ENCODE peak calls at places on chromosomes 7 and 10, in nine cellular contexts. One of them, this sample, is unnamed.

GRCh38 chr10:122323188-122323587 is 51.3 kb upstream of the PLEKHA1 start:
- DNase-seq in SJSA1: no peak
- DNase-seq in NCI-H1930: no peak
- DNase-seq in glutamatergic neuron: no peak
- DNase-seq in Calu3: no peak
- DNase-seq in NCI-H146: no peak
- DNase-seq in renal cortical epithelial cell: no peak
- DNase-seq in activated naive CD8-positive, alpha-beta T cell treated with anti-CD3 and anti-CD28 coated beads, Interleukin-2, amount 10 ng/mL, durations not matched to agents 7 days and 5 days: no peak
- DNase-seq in GM20000: no peak
- DNase-seq in this sample: no peak

GRCh38 chr7:96321041-96321669 is 743 bp downstream of the SLC25A13 start:
- DNase-seq in SJSA1: peak
- DNase-seq in NCI-H1930: peak
- DNase-seq in glutamatergic neuron: peak
- DNase-seq in Calu3: peak
- DNase-seq in NCI-H146: peak
- DNase-seq in renal cortical epithelial cell: peak
- DNase-seq in activated naive CD8-positive, alpha-beta T cell treated with anti-CD3 and anti-CD28 coated beads, Interleukin-2, amount 10 ng/mL, durations not matched to agents 7 days and 5 days: no peak
- DNase-seq in GM20000: peak
- DNase-seq in this sample: peak

GRCh38 chr7:108613147-108613948 is 43.7 kb downstream of the DNAJB9 start:
- DNase-seq in SJSA1: no peak
- DNase-seq in NCI-H1930: peak
- DNase-seq in glutamatergic neuron: no peak
- DNase-seq in Calu3: no peak
- DNase-seq in NCI-H146: peak
- DNase-seq in renal cortical epithelial cell: peak
- DNase-seq in activated naive CD8-positive, alpha-beta T cell treated with anti-CD3 and anti-CD28 coated beads, Interleukin-2, amount 10 ng/mL, durations not matched to agents 7 days and 5 days: no peak
- DNase-seq in GM20000: peak
- DNase-seq in this sample: no peak

GRCh38 chr10:6027929-6028328 is 34.2 kb downstream of the IL2RA start:
- DNase-seq in SJSA1: peak
- DNase-seq in NCI-H1930: no peak
- DNase-seq in glutamatergic neuron: no peak
- DNase-seq in Calu3: no peak
- DNase-seq in NCI-H146: no peak
- DNase-seq in renal cortical epithelial cell: no peak
- DNase-seq in activated naive CD8-positive, alpha-beta T cell treated with anti-CD3 and anti-CD28 coated beads, Interleukin-2, amount 10 ng/mL, durations not matched to agents 7 days and 5 days: no peak
- DNase-seq in GM20000: no peak
- DNase-seq in this sample: no peak

GRCh38 chr10:132899054-132899750 is 43.2 kb downstream of the CFAP46 start:
- DNase-seq in SJSA1: no peak
- DNase-seq in NCI-H1930: no peak
- DNase-seq in glutamatergic neuron: peak
- DNase-seq in Calu3: no peak
- DNase-seq in NCI-H146: no peak
- DNase-seq in renal cortical epithelial cell: no peak
- DNase-seq in activated naive CD8-positive, alpha-beta T cell treated with anti-CD3 and anti-CD28 coated beads, Interleukin-2, amount 10 ng/mL, durations not matched to agents 7 days and 5 days: peak
- DNase-seq in GM20000: no peak
- DNase-seq in this sample: no peak

GRCh38 chr7:45435846-45436245 is 138.3 kb upstream of the ADCY1 start:
- DNase-seq in SJSA1: no peak
- DNase-seq in NCI-H1930: no peak
- DNase-seq in glutamatergic neuron: no peak
- DNase-seq in Calu3: peak
- DNase-seq in NCI-H146: no peak
- DNase-seq in renal cortical epithelial cell: peak
- DNase-seq in activated naive CD8-positive, alpha-beta T cell treated with anti-CD3 and anti-CD28 coated beads, Interleukin-2, amount 10 ng/mL, durations not matched to agents 7 days and 5 days: no peak
- DNase-seq in GM20000: no peak
- DNase-seq in this sample: no peak

GRCh38 chr10:101897633-101898032 is 54.0 kb upstream of the KCNIP2 start:
- DNase-seq in SJSA1: no peak
- DNase-seq in NCI-H1930: no peak
- DNase-seq in glutamatergic neuron: no peak
- DNase-seq in Calu3: no peak
- DNase-seq in NCI-H146: no peak
- DNase-seq in renal cortical epithelial cell: peak
- DNase-seq in activated naive CD8-positive, alpha-beta T cell treated with anti-CD3 and anti-CD28 coated beads, Interleukin-2, amount 10 ng/mL, durations not matched to agents 7 days and 5 days: no peak
- DNase-seq in GM20000: no peak
- DNase-seq in this sample: no peak

GRCh38 chr7:503575-504111 is 16.0 kb downstream of the PDGFA start:
- DNase-seq in SJSA1: no peak
- DNase-seq in NCI-H1930: no peak
- DNase-seq in glutamatergic neuron: peak
- DNase-seq in Calu3: peak
- DNase-seq in NCI-H146: no peak
- DNase-seq in renal cortical epithelial cell: peak
- DNase-seq in activated naive CD8-positive, alpha-beta T cell treated with anti-CD3 and anti-CD28 coated beads, Interleukin-2, amount 10 ng/mL, durations not matched to agents 7 days and 5 days: no peak
- DNase-seq in GM20000: no peak
- DNase-seq in this sample: peak

GRCh38 chr10:13684252-13684791 is 97.6 kb downstream of the PRPF18 start:
- DNase-seq in SJSA1: peak
- DNase-seq in NCI-H1930: no peak
- DNase-seq in glutamatergic neuron: no peak
- DNase-seq in Calu3: no peak
- DNase-seq in NCI-H146: no peak
- DNase-seq in renal cortical epithelial cell: no peak
- DNase-seq in activated naive CD8-positive, alpha-beta T cell treated with anti-CD3 and anti-CD28 coated beads, Interleukin-2, amount 10 ng/mL, durations not matched to agents 7 days and 5 days: no peak
- DNase-seq in GM20000: no peak
- DNase-seq in this sample: peak

GRCh38 chr7:55020481-55020871 is 1.7 kb downstream of the EGFR start:
- DNase-seq in SJSA1: no peak
- DNase-seq in NCI-H1930: no peak
- DNase-seq in glutamatergic neuron: no peak
- DNase-seq in Calu3: peak
- DNase-seq in NCI-H146: no peak
- DNase-seq in renal cortical epithelial cell: peak
- DNase-seq in activated naive CD8-positive, alpha-beta T cell treated with anti-CD3 and anti-CD28 coated beads, Interleukin-2, amount 10 ng/mL, durations not matched to agents 7 days and 5 days: no peak
- DNase-seq in GM20000: no peak
- DNase-seq in this sample: peak

GRCh38 chr7:75072978-75073282 is 672 bp downstream of the RCC1L start:
- DNase-seq in SJSA1: no peak
- DNase-seq in NCI-H1930: no peak
- DNase-seq in glutamatergic neuron: no peak
- DNase-seq in Calu3: no peak
- DNase-seq in NCI-H146: no peak
- DNase-seq in renal cortical epithelial cell: no peak
- DNase-seq in activated naive CD8-positive, alpha-beta T cell treated with anti-CD3 and anti-CD28 coated beads, Interleukin-2, amount 10 ng/mL, durations not matched to agents 7 days and 5 days: no peak
- DNase-seq in GM20000: no peak
- DNase-seq in this sample: no peak

GRCh38 chr10:103554488-103555320 is 61.2 kb downstream of the NEURL1 start:
- DNase-seq in SJSA1: peak
- DNase-seq in NCI-H1930: no peak
- DNase-seq in glutamatergic neuron: peak
- DNase-seq in Calu3: no peak
- DNase-seq in NCI-H146: peak
- DNase-seq in renal cortical epithelial cell: peak
- DNase-seq in activated naive CD8-positive, alpha-beta T cell treated with anti-CD3 and anti-CD28 coated beads, Interleukin-2, amount 10 ng/mL, durations not matched to agents 7 days and 5 days: no peak
- DNase-seq in GM20000: no peak
- DNase-seq in this sample: peak

GRCh38 chr7:151608031-151608551 is 88.4 kb upstream of the RHEB start:
- DNase-seq in SJSA1: no peak
- DNase-seq in NCI-H1930: no peak
- DNase-seq in glutamatergic neuron: no peak
- DNase-seq in Calu3: no peak
- DNase-seq in NCI-H146: no peak
- DNase-seq in renal cortical epithelial cell: peak
- DNase-seq in activated naive CD8-positive, alpha-beta T cell treated with anti-CD3 and anti-CD28 coated beads, Interleukin-2, amount 10 ng/mL, durations not matched to agents 7 days and 5 days: no peak
- DNase-seq in GM20000: no peak
- DNase-seq in this sample: no peak

This sample was measured in heart left ventricle.